ENCODE peak calls at places on chromosomes 11 and 22, in seven cellular contexts. Q is mesendoderm, D is IMR-90, J is neuronal stem cell, T is mesenchymal stem cell, N is H1, V is trophoblast cell. H is an unnamed sample.

GRCh38 chr22:35900483-35901168 is 128.0 kb downstream of the RBFOX2 start:
- DNase-seq in Q (peak; percentile 78), D (peak; percentile 81), J (no peak), T (peak; percentile 61), N (no peak), V (peak; percentile 51), H (no peak)

GRCh38 chr22:19828035-19828401 is 26.7 kb downstream of the GNB1L start:
- DNase-seq in Q (no peak), D (no peak), J (no peak), T (no peak), N (no peak), V (no peak), H (no peak)

GRCh38 chr11:27429740-27430451 is 42.7 kb downstream of the LGR4 start:
- DNase-seq in Q (no peak), D (peak; percentile 7), J (no peak), T (no peak), N (no peak), V (peak; percentile 41), H (no peak)

GRCh38 chr11:127199306-127199801 is 198.8 kb upstream of the KIRREL3 start:
- DNase-seq in Q (peak; percentile 75), D (no peak), J (no peak), T (no peak), N (no peak), V (no peak), H (no peak)

GRCh38 chr11:86303257-86303656 is 1.2 kb downstream of the HIKESHI start:
- DNase-seq in Q (peak; percentile 5), D (peak; percentile 11), J (no peak), T (peak; percentile 23), N (no peak), V (no peak), H (no peak)

GRCh38 chr11:61782841-61783240 is 9.6 kb downstream of the TMEM258 start:
- DNase-seq in Q (no peak), D (no peak), J (no peak), T (no peak), N (no peak), V (peak; percentile 87), H (no peak)

GRCh38 chr22:36914383-36914752 is 940 bp downstream of the CSF2RB start:
- DNase-seq in Q (no peak), D (no peak), J (no peak), T (no peak), N (no peak), V (peak; percentile 37), H (no peak)

GRCh38 chr11:134562941-134563471 is 151.0 kb upstream of the B3GAT1 start:
- DNase-seq in Q (no peak), D (no peak), J (no peak), T (no peak), N (peak; percentile 26), V (no peak), H (no peak)

DNA sequence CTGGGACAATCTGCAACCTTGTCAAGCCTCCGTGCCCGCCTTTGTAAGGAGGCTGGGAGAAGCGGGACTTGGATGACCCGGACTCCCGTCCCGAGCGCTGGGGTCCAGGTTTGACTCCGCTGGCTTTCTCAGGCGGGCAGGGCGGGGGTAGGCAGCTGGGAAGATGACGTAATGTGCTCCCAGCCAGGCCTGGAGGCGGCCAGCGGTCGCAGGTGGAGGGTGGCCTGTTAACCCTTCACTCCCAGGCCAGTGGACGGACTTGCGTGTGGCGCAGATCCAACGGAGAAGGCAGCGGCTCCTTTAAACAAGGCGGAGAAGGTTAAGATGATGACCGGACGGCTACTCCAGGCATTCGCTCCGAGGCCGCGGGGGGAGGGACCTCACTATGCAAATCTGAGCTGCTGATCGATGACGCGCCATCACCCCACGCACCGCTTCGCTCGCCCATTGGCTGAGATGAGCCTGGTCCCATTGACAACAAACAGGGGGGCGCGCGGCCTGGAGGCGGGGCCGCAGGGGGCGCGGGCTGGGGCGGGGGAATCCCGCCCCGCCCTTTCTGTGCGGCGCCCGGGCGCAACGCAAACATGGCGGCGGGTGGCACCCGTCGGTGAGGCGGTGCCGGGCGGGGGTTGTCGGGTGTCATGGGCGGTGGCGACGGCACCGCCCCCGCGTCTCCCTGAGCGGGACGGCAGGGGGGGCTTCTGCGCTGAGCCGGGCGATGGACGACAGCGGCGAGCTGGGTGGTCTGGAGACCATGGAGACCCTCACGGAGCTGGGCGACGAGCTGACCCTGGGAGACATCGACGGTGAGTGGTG is at the start of gene SREBF2:
- DNase-seq in Q (peak; percentile 100), D (peak; percentile 99), J (peak; percentile 100), T (peak; percentile 100), N (peak; percentile 97), V (peak; percentile 99), H (peak; percentile 100)
- H4K8ac ChIP-seq in Q (peak within 1 kb of the TSS; percentile 7), D (peak within 1 kb of the TSS; percentile 89), J (no peak within 1 kb of the TSS), T (peak within 1 kb of the TSS; percentile 87), N (peak within 1 kb of the TSS; percentile 97), V (peak within 1 kb of the TSS; percentile 97), H (no peak within 1 kb of the TSS)

GRCh38 chr11:12543596-12544415 is 130.4 kb upstream of the TEAD1 start:
- DNase-seq in Q (peak; percentile 41), D (no peak), J (no peak), T (no peak), N (peak; percentile 41), V (peak; percentile 95), H (no peak)

GRCh38 chr11:12547953-12548650 is 126.1 kb upstream of the TEAD1 start:
- DNase-seq in Q (peak; percentile 91), D (no peak), J (no peak), T (peak; percentile 50), N (no peak), V (peak; percentile 67), H (no peak)

GRCh38 chr11:12546660-12547059 is 127.6 kb upstream of the TEAD1 start:
- DNase-seq in Q (peak; percentile 34), D (no peak), J (no peak), T (no peak), N (peak; percentile 26), V (no peak), H (no peak)

GRCh38 chr11:12544986-12545775 is 129.0 kb upstream of the TEAD1 start:
- DNase-seq in Q (no peak), D (peak; percentile 59), J (no peak), T (peak; percentile 58), N (peak; percentile 37), V (peak; percentile 98), H (no peak)

GRCh38 chr11:12546122-12546521 is 128.1 kb upstream of the TEAD1 start:
- DNase-seq in Q (no peak), D (no peak), J (no peak), T (no peak), N (no peak), V (no peak), H (no peak)
- H2AK5ac ChIP-seq in Q (no peak overlapping the region), D (peak overlapping the region; percentile 2), J (no peak overlapping the region), T (no peak overlapping the region), N (no peak overlapping the region), V (peak overlapping the region; percentile 30), H (no peak overlapping the region)

DNA sequence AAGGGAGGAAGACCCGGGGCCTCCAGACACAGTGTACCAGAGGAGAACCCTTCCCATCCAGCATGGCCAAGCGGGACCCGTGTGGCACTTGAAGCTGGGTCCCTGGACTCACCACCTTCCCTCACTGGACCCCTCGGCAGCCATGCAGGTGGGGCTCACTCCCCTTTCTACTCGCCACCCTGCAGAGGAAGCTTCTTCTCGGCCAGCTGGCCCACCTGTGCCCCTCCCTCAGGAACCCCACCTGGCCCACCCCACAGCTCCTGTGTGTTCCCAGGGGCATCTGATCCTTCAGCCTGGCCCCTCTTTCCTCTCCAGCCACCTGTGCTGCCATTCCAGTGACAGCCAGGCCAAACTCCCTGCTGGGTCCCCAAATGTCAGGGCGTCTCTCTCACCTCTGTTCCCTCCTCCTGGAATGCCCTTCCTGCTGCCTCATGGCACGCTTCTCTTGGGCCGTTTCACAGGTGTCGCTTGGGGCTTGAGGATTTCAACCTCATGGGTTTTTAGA is 38.0 kb downstream of the IGF2 start:
- DNase-seq in Q (no peak), D (no peak), J (no peak), T (no peak), N (no peak), V (no peak), H (no peak)
- H4K8ac ChIP-seq in Q (no peak overlapping the region), D (no peak overlapping the region), J (no peak overlapping the region), T (no peak overlapping the region), N (no peak overlapping the region), V (no peak overlapping the region), H (no peak overlapping the region)

GRCh38 chr11:87307101-87307500 is 269.4 kb downstream of the TMEM135 start:
- DNase-seq in Q (no peak), D (no peak), J (no peak), T (no peak), N (no peak), V (no peak), H (no peak)
- H2AK5ac ChIP-seq in Q (no peak overlapping the region), D (no peak overlapping the region), J (no peak overlapping the region), T (no peak overlapping the region), N (no peak overlapping the region), V (no peak overlapping the region), H (no peak overlapping the region)

DNA sequence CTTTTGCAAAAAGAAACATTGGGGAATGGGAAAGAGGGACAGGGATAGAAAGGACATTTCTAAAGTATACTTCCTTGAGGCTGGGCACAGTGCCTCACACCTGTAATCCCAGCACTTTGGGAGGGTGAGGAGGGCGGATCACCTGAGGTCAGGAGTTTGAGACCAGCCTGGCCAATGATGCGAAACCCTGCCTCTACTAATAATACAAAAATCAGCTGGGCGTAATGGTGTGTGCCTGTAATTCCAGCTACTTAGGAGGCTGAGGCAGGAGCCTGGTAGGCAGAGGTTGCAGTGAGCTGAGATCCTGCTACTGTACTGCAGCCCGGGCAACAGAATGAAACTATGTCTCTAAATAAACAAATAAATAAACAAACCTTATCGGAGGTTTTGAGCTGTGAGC is 16.3 kb upstream of the TEF start:
- DNase-seq in Q (no peak), D (no peak), J (no peak), T (no peak), N (no peak), V (no peak), H (no peak)
- H4K8ac ChIP-seq in Q (no peak overlapping the region), D (no peak overlapping the region), J (no peak overlapping the region), T (no peak overlapping the region), N (no peak overlapping the region), V (no peak overlapping the region), H (no peak overlapping the region)

GRCh38 chr11:46351148-46351547 is 3.9 kb downstream of the DGKZ start:
- DNase-seq in Q (no peak), D (no peak), J (no peak), T (no peak), N (no peak), V (no peak), H (no peak)
- H2AK5ac ChIP-seq in Q (no peak overlapping the region), D (no peak overlapping the region), J (no peak overlapping the region), T (no peak overlapping the region), N (no peak overlapping the region), V (no peak overlapping the region), H (no peak overlapping the region)

GRCh38 chr11:113431746-113432145 is 43.5 kb downstream of the DRD2 start:
- DNase-seq in Q (no peak), D (no peak), J (no peak), T (no peak), N (no peak), V (no peak), H (no peak)
- H4K8ac ChIP-seq in Q (no peak overlapping the region), D (no peak overlapping the region), J (no peak overlapping the region), T (no peak overlapping the region), N (no peak overlapping the region), V (no peak overlapping the region), H (no peak overlapping the region)

DNA sequence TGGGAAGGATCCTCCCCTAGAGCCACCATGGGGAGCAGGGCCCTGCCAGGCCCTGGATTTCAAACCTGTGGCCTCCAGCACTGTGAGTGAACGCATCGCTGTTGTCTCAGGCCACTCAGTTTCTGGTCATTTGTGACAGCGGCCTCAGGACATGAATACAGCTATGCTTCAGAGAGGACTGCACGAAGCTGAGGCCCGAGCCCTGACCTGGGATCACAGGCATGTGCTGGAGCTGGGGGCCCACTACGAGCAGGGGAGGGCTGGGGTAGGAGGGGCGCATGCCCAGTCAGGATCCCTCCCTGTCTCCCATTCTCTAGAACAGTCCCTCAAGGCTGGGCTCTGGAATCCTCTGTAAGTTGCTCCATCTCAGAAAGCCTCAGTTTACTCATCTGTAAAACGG is 242.1 kb downstream of the CTTN start:
- DNase-seq in Q (no peak), D (no peak), J (no peak), T (no peak), N (no peak), V (no peak), H (no peak)
- H2AK5ac ChIP-seq in Q (no peak overlapping the region), D (no peak overlapping the region), J (peak overlapping the region; percentile 42), T (no peak overlapping the region), N (no peak overlapping the region), V (no peak overlapping the region), H (no peak overlapping the region)